ENCODE peak calls at places on chromosome 14, in eight cellular contexts. D is EL, Z is astrocyte, A is colonic mucosa, F is GM04504, B is ACHN, E is omental fat pad, G is HT1080. J is an unnamed sample.
A peak's percentile ranks its signal among the peaks of the same experiment; 100 is the strongest.

GRCh38 chr14:95288672-95289322 is 30.9 kb downstream of the CLMN start:
- DNase-seq in D (no peak), Z (no peak), A (no peak), F (no peak), B (no peak), E (no peak), G (no peak), J (no peak)

GRCh38 chr14:64910847-64911495 is 3.3 kb upstream of the CHURC1 start:
- DNase-seq in D (peak; percentile 33), Z (no peak), A (no peak), F (no peak), B (peak; percentile 36), E (no peak), G (peak; percentile 40), J (peak; percentile 55)

GRCh38 chr14:50658203-50658602 is 9.9 kb downstream of the SAV1 start:
- DNase-seq in D (peak; percentile 73), Z (peak; percentile 57), A (no peak), F (peak; percentile 39), B (no peak), E (no peak), G (no peak), J (peak; percentile 72)

GRCh38 chr14:74821267-74821915 is 54.6 kb downstream of the PROX2 start:
- DNase-seq in D (no peak), Z (no peak), A (no peak), F (no peak), B (no peak), E (no peak), G (no peak), J (no peak)

GRCh38 chr14:104697317-104697703 is 7.9 kb downstream of the INF2 start:
- DNase-seq in D (no peak), Z (no peak), A (no peak), F (no peak), B (no peak), E (no peak), G (no peak), J (no peak)

GRCh38 chr14:77612011-77612620 is 4.3 kb downstream of the SPTLC2 start:
- DNase-seq in D (peak; percentile 78), Z (peak; percentile 79), A (no peak), F (no peak), B (peak; percentile 81), E (no peak), G (peak; percentile 32), J (peak; percentile 71)

GRCh38 chr14:101557811-101558738 is 3.2 kb upstream of the DIO3 start:
- DNase-seq in D (no peak), Z (no peak), A (no peak), F (no peak), B (no peak), E (no peak), G (no peak), J (no peak)

GRCh38 chr14:73344304-73344703 is 107.0 kb downstream of the PAPLN start:
- DNase-seq in D (no peak), Z (no peak), A (no peak), F (no peak), B (no peak), E (no peak), G (no peak), J (peak; percentile 26)

GRCh38 chr14:68814376-68815287 is 21.8 kb upstream of the ZFP36L1 start:
- DNase-seq in D (peak; percentile 69), Z (peak; percentile 59), A (no peak), F (no peak), B (peak; percentile 83), E (no peak), G (peak; percentile 78), J (peak; percentile 68)

GRCh38 chr14:104681689-104682074 is 7.7 kb upstream of the INF2 start:
- DNase-seq in D (peak; percentile 91), Z (peak; percentile 74), A (peak; percentile 96), F (peak; percentile 77), B (peak; percentile 82), E (no peak), G (peak; percentile 92), J (peak; percentile 81)

GRCh38 chr14:104999361-104999760 is 13.8 kb downstream of the CLBA1 start:
- DNase-seq in D (no peak), Z (no peak), A (no peak), F (no peak), B (no peak), E (no peak), G (no peak), J (no peak)

GRCh38 chr14:101318271-101318670 is 243.0 kb upstream of the DIO3 start:
- DNase-seq in D (no peak), Z (no peak), A (peak; percentile 32), F (no peak), B (no peak), E (no peak), G (no peak), J (no peak)

GRCh38 chr14:35961697-35962274 is 135.6 kb downstream of the BRMS1L start:
- DNase-seq in D (no peak), Z (no peak), A (no peak), F (no peak), B (no peak), E (no peak), G (no peak), J (no peak)

GRCh38 chr14:19895282-19895681 is 20.3 kb downstream of the OR4K2 start:
- DNase-seq in D (no peak), Z (no peak), A (no peak), F (no peak), B (no peak), E (no peak), G (no peak), J (no peak)

GRCh38 chr14:53055003-53055402 is 98.1 kb downstream of the DDHD1 start:
- DNase-seq in D (peak; percentile 65), Z (peak; percentile 29), A (no peak), F (peak; percentile 42), B (peak; percentile 50), E (no peak), G (peak; percentile 55), J (peak; percentile 72)

GRCh38 chr14:23660290-23661226 is 24.4 kb downstream of the DHRS2 start:
- DNase-seq in D (no peak), Z (no peak), A (no peak), F (no peak), B (no peak), E (no peak), G (no peak), J (no peak)

GRCh38 chr14:96261772-96262485 is 5.9 kb downstream of the BDKRB1 start:
- DNase-seq in D (no peak), Z (no peak), A (no peak), F (no peak), B (no peak), E (no peak), G (no peak), J (peak; percentile 26)

GRCh38 chr14:96906434-96906833 is 109.3 kb downstream of the VRK1 start:
- DNase-seq in D (no peak), Z (no peak), A (no peak), F (no peak), B (no peak), E (no peak), G (no peak), J (no peak)

GRCh38 chr14:24231263-24232120 is 675 bp downstream of the NEDD8 start:
- DNase-seq in D (no peak), Z (no peak), A (no peak), F (no peak), B (no peak), E (no peak), G (no peak), J (no peak)

GRCh38 chr14:73764406-73764805 is 50.2 kb upstream of the PNMA1 start:
- DNase-seq in D (no peak), Z (no peak), A (peak; percentile 63), F (no peak), B (no peak), E (no peak), G (no peak), J (no peak)

GRCh38 chr14:39229222-39229543 is 4.5 kb upstream of the MIA2 start:
- DNase-seq in D (no peak), Z (no peak), A (no peak), F (peak; percentile 35), B (no peak), E (no peak), G (peak; percentile 91), J (peak; percentile 7)

GRCh38 chr14:89349196-89350008 is 67.6 kb downstream of the FOXN3 start:
- DNase-seq in D (no peak), Z (peak; percentile 41), A (peak; percentile 44), F (no peak), B (no peak), E (no peak), G (no peak), J (no peak)

GRCh38 chr14:49553892-49554291 is 32.3 kb downstream of the RPS29 start:
- DNase-seq in D (no peak), Z (no peak), A (no peak), F (no peak), B (no peak), E (no peak), G (no peak), J (no peak)

GRCh38 chr14:104243200-104243599 is 104.8 kb downstream of the KIF26A start:
- DNase-seq in D (no peak), Z (no peak), A (no peak), F (no peak), B (no peak), E (no peak), G (no peak), J (no peak)

GRCh38 chr14:95143813-95144620 is 13.3 kb downstream of the DICER1 start:
- DNase-seq in D (peak; percentile 21), Z (no peak), A (no peak), F (no peak), B (no peak), E (no peak), G (no peak), J (peak; percentile 29)

GRCh38 chr14:101719708-101720107 is 41.8 kb upstream of the PPP2R5C start:
- DNase-seq in D (no peak), Z (no peak), A (peak; percentile 17), F (no peak), B (no peak), E (no peak), G (no peak), J (no peak)

GRCh38 chr14:54487771-54488170 is 1.0 kb downstream of the GMFB start:
- DNase-seq in D (peak; percentile 66), Z (peak; percentile 49), A (no peak), F (no peak), B (peak; percentile 55), E (no peak), G (peak; percentile 46), J (peak; percentile 53)

GRCh38 chr14:56555921-56556570 is 23.6 kb upstream of the TMEM260 start:
- DNase-seq in D (peak; percentile 5), Z (peak; percentile 24), A (no peak), F (no peak), B (peak; percentile 32), E (no peak), G (no peak), J (peak; percentile 43)

GRCh38 chr14:102239231-102239630 is 65.7 kb downstream of the MOK start:
- DNase-seq in D (no peak), Z (no peak), A (no peak), F (no peak), B (no peak), E (no peak), G (no peak), J (no peak)

GRCh38 chr14:73723411-73723798 is 9.2 kb upstream of the PNMA1 start:
- DNase-seq in D (no peak), Z (peak; percentile 85), A (no peak), F (no peak), B (peak; percentile 36), E (no peak), G (no peak), J (peak; percentile 42)

GRCh38 chr14:80172380-80173055 is 38.8 kb downstream of the DIO2 start:
- DNase-seq in D (peak; percentile 54), Z (peak; percentile 23), A (no peak), F (no peak), B (no peak), E (no peak), G (peak; percentile 86), J (peak; percentile 22)

GRCh38 chr14:70873627-70874026 is 33.6 kb upstream of the PCNX1 start:
- DNase-seq in D (no peak), Z (no peak), A (no peak), F (no peak), B (no peak), E (no peak), G (no peak), J (no peak)

GRCh38 chr14:101586531-101587402 is 25.5 kb downstream of the DIO3 start:
- DNase-seq in D (no peak), Z (no peak), A (no peak), F (no peak), B (no peak), E (peak; percentile 10), G (no peak), J (no peak)

GRCh38 chr14:20428010-20428365 is 8.0 kb downstream of the KLHL33 start:
- DNase-seq in D (no peak), Z (no peak), A (no peak), F (no peak), B (no peak), E (no peak), G (no peak), J (no peak)

J was measured in IMR-90.